ENCODE peak calls at places on chromosomes 13 and 19, in seven cellular contexts. O, I, F, M, R, B and Y are unnamed samples.

GRCh38 chr19:17784201-17785008 is 10.5 kb upstream of the B3GNT3 start:
- DNase-seq in B (peak), R (no peak), M (no peak), I (peak), O (peak), F (peak), Y (peak)

GRCh38 chr19:6103217-6103644 is 7.1 kb downstream of the RFX2 start:
- DNase-seq in R (peak), B (no peak), F (no peak), I (no peak), O (peak), M (no peak), Y (no peak)

GRCh38 chr19:18879579-18880373 is 16.2 kb downstream of the CERS1 start:
- DNase-seq in I (peak), B (no peak), O (peak), F (no peak), R (no peak), M (no peak), Y (peak)

GRCh38 chr13:95385808-95386207 is 84.6 kb upstream of the ABCC4 start:
- DNase-seq in R (no peak), M (no peak), O (peak), B (no peak), I (no peak), F (no peak), Y (no peak)

GRCh38 chr13:91046715-91047327 is 300.7 kb upstream of the MIR17HG start:
- DNase-seq in I (no peak), B (no peak), F (no peak), M (no peak), O (no peak), R (no peak), Y (no peak)

GRCh38 chr19:8085606-8086464 is 33.3 kb downstream of the CCL25 start:
- DNase-seq in F (no peak), O (no peak), B (no peak), I (peak), M (no peak), R (no peak), Y (peak)

GRCh38 chr13:39590466-39591036 is 12.4 kb downstream of the LHFPL6 start:
- DNase-seq in M (no peak), O (no peak), F (no peak), I (no peak), R (no peak), B (no peak), Y (no peak)

GRCh38 chr19:52542984-52543664 is 15.7 kb downstream of the ZNF808 start:
- DNase-seq in R (no peak), I (no peak), F (no peak), O (peak), B (no peak), M (no peak), Y (no peak)

GRCh38 chr19:13366529-13367143 is 139.6 kb downstream of the CACNA1A start:
- DNase-seq in B (no peak), M (no peak), F (no peak), R (no peak), O (peak), I (no peak), Y (peak)

GRCh38 chr19:54616840-54617560 is 13.3 kb upstream of the LILRB1 start:
- DNase-seq in I (no peak), R (no peak), M (no peak), F (no peak), O (no peak), B (no peak), Y (no peak)

GRCh38 chr13:48412881-48413351 is at the start of gene LPAR6:
- DNase-seq in B (no peak), M (no peak), F (no peak), R (no peak), O (peak), I (peak), Y (peak)

GRCh38 chr13:23087884-23088283 is 92.9 kb upstream of the SGCG start:
- DNase-seq in B (no peak), O (peak), M (peak), F (no peak), I (peak), R (no peak), Y (peak)

GRCh38 chr13:86862137-86862536 is 809.0 kb upstream of the SLITRK5 start:
- DNase-seq in M (no peak), F (no peak), R (no peak), I (no peak), B (no peak), O (no peak), Y (peak)

GRCh38 chr13:68232351-68233130 is 1002.4 kb upstream of the PCDH9 start:
- DNase-seq in F (no peak), O (no peak), R (no peak), M (no peak), B (no peak), I (no peak), Y (no peak)

GRCh38 chr13:31629085-31629785 is 110.1 kb upstream of the RXFP2 start:
- DNase-seq in B (no peak), M (no peak), F (no peak), I (no peak), O (peak), R (no peak), Y (no peak)

GRCh38 chr13:43221611-43222010 is 198.2 kb downstream of the DNAJC15 start:
- DNase-seq in M (no peak), I (no peak), F (no peak), O (no peak), B (no peak), R (no peak), Y (no peak)

GRCh38 chr19:38455031-38455430 is 21.5 kb downstream of the RYR1 start:
- DNase-seq in B (no peak), O (peak), F (no peak), R (no peak), I (no peak), M (no peak), Y (peak)

GRCh38 chr13:53242015-53242414 is 213.4 kb downstream of the OLFM4 start:
- DNase-seq in F (no peak), O (no peak), B (no peak), I (peak), M (peak), R (no peak), Y (no peak)

GRCh38 chr13:56015919-56016318 is 1124.8 kb upstream of the PRR20A start:
- DNase-seq in O (no peak), R (no peak), F (no peak), I (no peak), M (no peak), B (no peak), Y (no peak)

GRCh38 chr19:3668331-3669133 is 31.7 kb downstream of the PIP5K1C start:
- DNase-seq in R (no peak), I (no peak), F (no peak), B (no peak), M (peak), O (no peak), Y (no peak)

GRCh38 chr19:10104130-10104513 is 1.6 kb upstream of the ANGPTL6 start:
- DNase-seq in F (no peak), M (no peak), I (no peak), B (no peak), O (no peak), R (no peak), Y (no peak)

GRCh38 chr13:50357586-50358118 is 342.4 kb downstream of the KCNRG start:
- DNase-seq in F (no peak), O (peak), I (peak), B (no peak), R (no peak), M (no peak), Y (peak)

GRCh38 chr13:82010780-82011179 is 1669.9 kb upstream of the SPRY2 start:
- DNase-seq in B (no peak), R (no peak), O (no peak), M (no peak), I (peak), F (no peak), Y (no peak)

GRCh38 chr13:31064636-31065035 is 97.1 kb downstream of the HSPH1 start:
- DNase-seq in F (no peak), M (no peak), I (no peak), O (no peak), R (no peak), B (no peak), Y (no peak)

GRCh38 chr19:17949956-17950309 is 17.0 kb upstream of the KCNN1 start:
- DNase-seq in M (no peak), F (no peak), I (no peak), O (no peak), B (no peak), R (no peak), Y (peak)